ENCODE peak calls at places on chromosomes 16 and 17, in ten cellular contexts. One of them, this sample, is unnamed.

GRCh38 chr17:81431545-81432482 is 36.6 kb downstream of the BAHCC1 start:
- DNase-seq in thoracic aorta: no peak
- DNase-seq in body of pancreas: no peak
- DNase-seq in heart left ventricle: no peak
- DNase-seq in small intestine: no peak
- DNase-seq in anterior cingulate cortex: no peak
- DNase-seq in naive thymus-derived CD8-positive, alpha-beta T cell: no peak
- DNase-seq in type B pancreatic cell: no peak
- DNase-seq in dorsolateral prefrontal cortex: no peak
- DNase-seq in coronary artery: no peak
- DNase-seq in this sample: no peak

GRCh38 chr16:4015275-4015990 is 100.8 kb downstream of the ADCY9 start:
- DNase-seq in thoracic aorta: no peak
- DNase-seq in body of pancreas: peak; percentile 70
- DNase-seq in heart left ventricle: no peak
- DNase-seq in small intestine: peak; percentile 90
- DNase-seq in anterior cingulate cortex: no peak
- DNase-seq in naive thymus-derived CD8-positive, alpha-beta T cell: no peak
- DNase-seq in type B pancreatic cell: no peak
- DNase-seq in dorsolateral prefrontal cortex: no peak
- DNase-seq in coronary artery: no peak
- DNase-seq in this sample: no peak

GRCh38 chr17:64155090-64155630 is 25.2 kb upstream of the ERN1 start:
- DNase-seq in thoracic aorta: no peak
- DNase-seq in body of pancreas: no peak
- DNase-seq in heart left ventricle: no peak
- DNase-seq in small intestine: no peak
- DNase-seq in anterior cingulate cortex: no peak
- DNase-seq in naive thymus-derived CD8-positive, alpha-beta T cell: no peak
- DNase-seq in type B pancreatic cell: no peak
- DNase-seq in dorsolateral prefrontal cortex: no peak
- DNase-seq in coronary artery: no peak
- DNase-seq in this sample: no peak

GRCh38 chr17:40903129-40903847 is 18.2 kb upstream of the KRT20 start:
- DNase-seq in thoracic aorta: no peak
- DNase-seq in body of pancreas: no peak
- DNase-seq in heart left ventricle: no peak
- DNase-seq in small intestine: peak; percentile 95
- DNase-seq in anterior cingulate cortex: no peak
- DNase-seq in naive thymus-derived CD8-positive, alpha-beta T cell: no peak
- DNase-seq in type B pancreatic cell: no peak
- DNase-seq in dorsolateral prefrontal cortex: no peak
- DNase-seq in coronary artery: no peak
- DNase-seq in this sample: no peak

GRCh38 chr17:1275962-1276736 is 3.3 kb upstream of the TRARG1 start:
- DNase-seq in thoracic aorta: no peak
- DNase-seq in body of pancreas: peak; percentile 70
- DNase-seq in heart left ventricle: peak; percentile 65
- DNase-seq in small intestine: peak; percentile 46
- DNase-seq in anterior cingulate cortex: peak; percentile 49
- DNase-seq in naive thymus-derived CD8-positive, alpha-beta T cell: peak; percentile 71
- DNase-seq in type B pancreatic cell: no peak
- DNase-seq in dorsolateral prefrontal cortex: peak; percentile 64
- DNase-seq in coronary artery: no peak
- DNase-seq in this sample: peak; percentile 59

GRCh38 chr16:67161595-67162058 is 1.9 kb downstream of the FBXL8 start:
- DNase-seq in thoracic aorta: no peak
- DNase-seq in body of pancreas: no peak
- DNase-seq in heart left ventricle: peak; percentile 82
- DNase-seq in small intestine: no peak
- DNase-seq in anterior cingulate cortex: no peak
- DNase-seq in naive thymus-derived CD8-positive, alpha-beta T cell: no peak
- DNase-seq in type B pancreatic cell: no peak
- DNase-seq in dorsolateral prefrontal cortex: no peak
- DNase-seq in coronary artery: peak; percentile 75
- DNase-seq in this sample: no peak

GRCh38 chr16:29760567-29761279 is 14.9 kb upstream of the C16orf54 start:
- DNase-seq in thoracic aorta: no peak
- DNase-seq in body of pancreas: no peak
- DNase-seq in heart left ventricle: no peak
- DNase-seq in small intestine: peak; percentile 96
- DNase-seq in anterior cingulate cortex: no peak
- DNase-seq in naive thymus-derived CD8-positive, alpha-beta T cell: no peak
- DNase-seq in type B pancreatic cell: no peak
- DNase-seq in dorsolateral prefrontal cortex: no peak
- DNase-seq in coronary artery: no peak
- DNase-seq in this sample: no peak

GRCh38 chr17:50266384-50267073 is 7.7 kb upstream of the TMEM92 start:
- DNase-seq in thoracic aorta: no peak
- DNase-seq in body of pancreas: peak; percentile 69
- DNase-seq in heart left ventricle: peak; percentile 58
- DNase-seq in small intestine: no peak
- DNase-seq in anterior cingulate cortex: no peak
- DNase-seq in naive thymus-derived CD8-positive, alpha-beta T cell: no peak
- DNase-seq in type B pancreatic cell: peak; percentile 67
- DNase-seq in dorsolateral prefrontal cortex: no peak
- DNase-seq in coronary artery: peak; percentile 80
- DNase-seq in this sample: no peak

GRCh38 chr17:73313526-73314127 is 1.8 kb upstream of the CDC42EP4 start:
- DNase-seq in thoracic aorta: no peak
- DNase-seq in body of pancreas: no peak
- DNase-seq in heart left ventricle: no peak
- DNase-seq in small intestine: no peak
- DNase-seq in anterior cingulate cortex: no peak
- DNase-seq in naive thymus-derived CD8-positive, alpha-beta T cell: no peak
- DNase-seq in type B pancreatic cell: no peak
- DNase-seq in dorsolateral prefrontal cortex: no peak
- DNase-seq in coronary artery: no peak
- DNase-seq in this sample: no peak

GRCh38 chr17:28105501-28105900 is 63.0 kb downstream of the NLK start:
- DNase-seq in thoracic aorta: no peak
- DNase-seq in body of pancreas: no peak
- DNase-seq in heart left ventricle: no peak
- DNase-seq in small intestine: no peak
- DNase-seq in anterior cingulate cortex: no peak
- DNase-seq in naive thymus-derived CD8-positive, alpha-beta T cell: no peak
- DNase-seq in type B pancreatic cell: no peak
- DNase-seq in dorsolateral prefrontal cortex: no peak
- DNase-seq in coronary artery: no peak
- DNase-seq in this sample: no peak

GRCh38 chr17:64160378-64160777 is 30.4 kb upstream of the ERN1 start:
- DNase-seq in thoracic aorta: no peak
- DNase-seq in body of pancreas: no peak
- DNase-seq in heart left ventricle: no peak
- DNase-seq in small intestine: no peak
- DNase-seq in anterior cingulate cortex: no peak
- DNase-seq in naive thymus-derived CD8-positive, alpha-beta T cell: no peak
- DNase-seq in type B pancreatic cell: no peak
- DNase-seq in dorsolateral prefrontal cortex: no peak
- DNase-seq in coronary artery: no peak
- DNase-seq in this sample: no peak

GRCh38 chr17:61260061-61260797 is 139.4 kb upstream of the TBX2 start:
- DNase-seq in thoracic aorta: no peak
- DNase-seq in body of pancreas: no peak
- DNase-seq in heart left ventricle: peak; percentile 35
- DNase-seq in small intestine: no peak
- DNase-seq in anterior cingulate cortex: no peak
- DNase-seq in naive thymus-derived CD8-positive, alpha-beta T cell: no peak
- DNase-seq in type B pancreatic cell: no peak
- DNase-seq in dorsolateral prefrontal cortex: no peak
- DNase-seq in coronary artery: no peak
- DNase-seq in this sample: peak; percentile 55

GRCh38 chr17:31487648-31488263 is 96.3 kb downstream of the RAB11FIP4 start:
- DNase-seq in thoracic aorta: peak; percentile 58
- DNase-seq in body of pancreas: peak; percentile 98
- DNase-seq in heart left ventricle: peak; percentile 90
- DNase-seq in small intestine: peak; percentile 96
- DNase-seq in anterior cingulate cortex: peak; percentile 84
- DNase-seq in naive thymus-derived CD8-positive, alpha-beta T cell: peak; percentile 98
- DNase-seq in type B pancreatic cell: peak; percentile 89
- DNase-seq in dorsolateral prefrontal cortex: peak; percentile 92
- DNase-seq in coronary artery: no peak
- DNase-seq in this sample: peak; percentile 40

GRCh38 chr16:86508028-86508946 is 2.0 kb upstream of the FOXF1 start:
- DNase-seq in thoracic aorta: no peak
- DNase-seq in body of pancreas: no peak
- DNase-seq in heart left ventricle: no peak
- DNase-seq in small intestine: no peak
- DNase-seq in anterior cingulate cortex: no peak
- DNase-seq in naive thymus-derived CD8-positive, alpha-beta T cell: no peak
- DNase-seq in type B pancreatic cell: no peak
- DNase-seq in dorsolateral prefrontal cortex: no peak
- DNase-seq in coronary artery: no peak
- DNase-seq in this sample: no peak

GRCh38 chr16:47051031-47051430 is 77.6 kb upstream of the DNAJA2 start:
- DNase-seq in thoracic aorta: no peak
- DNase-seq in body of pancreas: no peak
- DNase-seq in heart left ventricle: no peak
- DNase-seq in small intestine: no peak
- DNase-seq in anterior cingulate cortex: no peak
- DNase-seq in naive thymus-derived CD8-positive, alpha-beta T cell: no peak
- DNase-seq in type B pancreatic cell: no peak
- DNase-seq in dorsolateral prefrontal cortex: no peak
- DNase-seq in coronary artery: no peak
- DNase-seq in this sample: no peak

GRCh38 chr16:78249056-78249455 is 149.6 kb downstream of the WWOX start:
- DNase-seq in thoracic aorta: no peak
- DNase-seq in body of pancreas: peak; percentile 83
- DNase-seq in heart left ventricle: peak; percentile 45
- DNase-seq in small intestine: peak; percentile 58
- DNase-seq in anterior cingulate cortex: no peak
- DNase-seq in naive thymus-derived CD8-positive, alpha-beta T cell: no peak
- DNase-seq in type B pancreatic cell: no peak
- DNase-seq in dorsolateral prefrontal cortex: no peak
- DNase-seq in coronary artery: no peak
- DNase-seq in this sample: peak; percentile 53

GRCh38 chr17:44914148-44914547 is 1.2 kb downstream of the GFAP start:
- DNase-seq in thoracic aorta: no peak
- DNase-seq in body of pancreas: no peak
- DNase-seq in heart left ventricle: no peak
- DNase-seq in small intestine: no peak
- DNase-seq in anterior cingulate cortex: no peak
- DNase-seq in naive thymus-derived CD8-positive, alpha-beta T cell: no peak
- DNase-seq in type B pancreatic cell: no peak
- DNase-seq in dorsolateral prefrontal cortex: peak; percentile 14
- DNase-seq in coronary artery: no peak
- DNase-seq in this sample: no peak

GRCh38 chr16:12239953-12240485 is 263.5 kb downstream of the SNX29 start:
- DNase-seq in thoracic aorta: no peak
- DNase-seq in body of pancreas: no peak
- DNase-seq in heart left ventricle: no peak
- DNase-seq in small intestine: no peak
- DNase-seq in anterior cingulate cortex: no peak
- DNase-seq in naive thymus-derived CD8-positive, alpha-beta T cell: no peak
- DNase-seq in type B pancreatic cell: no peak
- DNase-seq in dorsolateral prefrontal cortex: no peak
- DNase-seq in coronary artery: no peak
- DNase-seq in this sample: peak; percentile 64

GRCh38 chr17:6443692-6444572 is at the start of gene PIMREG:
- DNase-seq in thoracic aorta: peak; percentile 86
- DNase-seq in body of pancreas: peak; percentile 91
- DNase-seq in heart left ventricle: peak; percentile 95
- DNase-seq in small intestine: peak; percentile 92
- DNase-seq in anterior cingulate cortex: peak; percentile 96
- DNase-seq in naive thymus-derived CD8-positive, alpha-beta T cell: peak; percentile 90
- DNase-seq in type B pancreatic cell: peak; percentile 99
- DNase-seq in dorsolateral prefrontal cortex: peak; percentile 96
- DNase-seq in coronary artery: peak; percentile 90
- DNase-seq in this sample: peak; percentile 98

GRCh38 chr17:68886401-68886800 is 68.8 kb downstream of the ABCA8 start:
- DNase-seq in thoracic aorta: no peak
- DNase-seq in body of pancreas: no peak
- DNase-seq in heart left ventricle: no peak
- DNase-seq in small intestine: no peak
- DNase-seq in anterior cingulate cortex: no peak
- DNase-seq in naive thymus-derived CD8-positive, alpha-beta T cell: no peak
- DNase-seq in type B pancreatic cell: no peak
- DNase-seq in dorsolateral prefrontal cortex: no peak
- DNase-seq in coronary artery: no peak
- DNase-seq in this sample: no peak

GRCh38 chr16:31451681-31452351 is 7.5 kb upstream of the ARMC5 start:
- DNase-seq in thoracic aorta: no peak
- DNase-seq in body of pancreas: peak; percentile 69
- DNase-seq in heart left ventricle: peak; percentile 78
- DNase-seq in small intestine: peak; percentile 65
- DNase-seq in anterior cingulate cortex: peak; percentile 28
- DNase-seq in naive thymus-derived CD8-positive, alpha-beta T cell: no peak
- DNase-seq in type B pancreatic cell: no peak
- DNase-seq in dorsolateral prefrontal cortex: peak; percentile 60
- DNase-seq in coronary artery: no peak
- DNase-seq in this sample: peak; percentile 79

GRCh38 chr16:70789231-70789926 is 11.6 kb downstream of the VAC14 start:
- DNase-seq in thoracic aorta: no peak
- DNase-seq in body of pancreas: peak; percentile 39
- DNase-seq in heart left ventricle: no peak
- DNase-seq in small intestine: no peak
- DNase-seq in anterior cingulate cortex: peak; percentile 15
- DNase-seq in naive thymus-derived CD8-positive, alpha-beta T cell: no peak
- DNase-seq in type B pancreatic cell: no peak
- DNase-seq in dorsolateral prefrontal cortex: peak; percentile 47
- DNase-seq in coronary artery: no peak
- DNase-seq in this sample: no peak

GRCh38 chr17:15119928-15120327 is 145.2 kb downstream of the PMP22 start:
- DNase-seq in thoracic aorta: no peak
- DNase-seq in body of pancreas: no peak
- DNase-seq in heart left ventricle: no peak
- DNase-seq in small intestine: no peak
- DNase-seq in anterior cingulate cortex: no peak
- DNase-seq in naive thymus-derived CD8-positive, alpha-beta T cell: no peak
- DNase-seq in type B pancreatic cell: no peak
- DNase-seq in dorsolateral prefrontal cortex: no peak
- DNase-seq in coronary artery: no peak
- DNase-seq in this sample: no peak

GRCh38 chr17:77280304-77280910 is 139.6 kb downstream of the SEC14L1 start:
- DNase-seq in thoracic aorta: no peak
- DNase-seq in body of pancreas: no peak
- DNase-seq in heart left ventricle: no peak
- DNase-seq in small intestine: peak; percentile 63
- DNase-seq in anterior cingulate cortex: no peak
- DNase-seq in naive thymus-derived CD8-positive, alpha-beta T cell: no peak
- DNase-seq in type B pancreatic cell: no peak
- DNase-seq in dorsolateral prefrontal cortex: no peak
- DNase-seq in coronary artery: no peak
- DNase-seq in this sample: peak; percentile 89

GRCh38 chr16:80719573-80719972 is 84.8 kb downstream of the CDYL2 start:
- DNase-seq in thoracic aorta: no peak
- DNase-seq in body of pancreas: no peak
- DNase-seq in heart left ventricle: no peak
- DNase-seq in small intestine: peak; percentile 12
- DNase-seq in anterior cingulate cortex: no peak
- DNase-seq in naive thymus-derived CD8-positive, alpha-beta T cell: no peak
- DNase-seq in type B pancreatic cell: no peak
- DNase-seq in dorsolateral prefrontal cortex: no peak
- DNase-seq in coronary artery: no peak
- DNase-seq in this sample: no peak

GRCh38 chr17:14300628-14301278 is at the start of gene HS3ST3B1:
- DNase-seq in thoracic aorta: peak; percentile 90
- DNase-seq in body of pancreas: peak; percentile 99
- DNase-seq in heart left ventricle: peak; percentile 99
- DNase-seq in small intestine: peak; percentile 94
- DNase-seq in anterior cingulate cortex: peak; percentile 87
- DNase-seq in naive thymus-derived CD8-positive, alpha-beta T cell: peak; percentile 99
- DNase-seq in type B pancreatic cell: peak; percentile 97
- DNase-seq in dorsolateral prefrontal cortex: peak; percentile 80
- DNase-seq in coronary artery: peak; percentile 90
- DNase-seq in this sample: peak; percentile 99

GRCh38 chr16:89261691-89262563 is 44.4 kb downstream of the ZNF778 start:
- DNase-seq in thoracic aorta: no peak
- DNase-seq in body of pancreas: no peak
- DNase-seq in heart left ventricle: no peak
- DNase-seq in small intestine: peak; percentile 82
- DNase-seq in anterior cingulate cortex: no peak
- DNase-seq in naive thymus-derived CD8-positive, alpha-beta T cell: no peak
- DNase-seq in type B pancreatic cell: no peak
- DNase-seq in dorsolateral prefrontal cortex: no peak
- DNase-seq in coronary artery: no peak
- DNase-seq in this sample: no peak

GRCh38 chr17:82408288-82408937 is 9.7 kb upstream of the HEXD start:
- DNase-seq in thoracic aorta: no peak
- DNase-seq in body of pancreas: no peak
- DNase-seq in heart left ventricle: no peak
- DNase-seq in small intestine: no peak
- DNase-seq in anterior cingulate cortex: no peak
- DNase-seq in naive thymus-derived CD8-positive, alpha-beta T cell: no peak
- DNase-seq in type B pancreatic cell: no peak
- DNase-seq in dorsolateral prefrontal cortex: no peak
- DNase-seq in coronary artery: no peak
- DNase-seq in this sample: no peak